ENCODE peak calls at places on chromosomes 11 and 22, in six cellular contexts. G, N, D, Z, V and L are unnamed samples.
A peak's percentile ranks its signal among the peaks of the same experiment; 100 is the strongest.

GRCh38 chr11:23540101-23540561 is 679.9 kb upstream of the CCDC179 start:
- DNase-seq in G (no peak), Z (peak; percentile 34), N (no peak), V (no peak), D (no peak), L (peak; percentile 41)

GRCh38 chr22:20867179-20868099 is 8.6 kb downstream of the SNAP29 start:
- DNase-seq in G (no peak), D (no peak), V (no peak), Z (peak; percentile 10), N (peak; percentile 4), L (no peak)

GRCh38 chr11:15229069-15229468 is 114.3 kb downstream of the INSC start:
- DNase-seq in N (no peak), G (no peak), D (no peak), V (no peak), Z (no peak), L (no peak)

GRCh38 chr11:57251037-57251436 is 14.0 kb upstream of the APLNR start:
- DNase-seq in V (no peak), Z (no peak), G (no peak), N (no peak), D (no peak), L (no peak)

GRCh38 chr22:38570841-38571364 is 920 bp upstream of the DMC1 start:
- DNase-seq in V (peak; percentile 71), G (peak; percentile 33), Z (peak; percentile 39), N (peak; percentile 22), D (no peak), L (peak; percentile 35)

GRCh38 chr11:120698918-120699317 is 187.4 kb downstream of the GRIK4 start:
- DNase-seq in D (no peak), V (no peak), N (no peak), Z (no peak), G (no peak), L (no peak)

GRCh38 chr11:117197516-117198456 is 1.4 kb upstream of the TAGLN start:
- DNase-seq in G (no peak), D (no peak), Z (peak; percentile 14), N (no peak), V (no peak), L (no peak)

GRCh38 chr11:126391286-126391954 is 35.9 kb downstream of the ST3GAL4 start:
- DNase-seq in Z (no peak), V (no peak), N (no peak), D (no peak), G (no peak), L (no peak)

GRCh38 chr22:41469218-41469851 is 418 bp downstream of the ACO2 start:
- DNase-seq in V (no peak), Z (no peak), N (no peak), G (no peak), D (no peak), L (peak; percentile 52)

GRCh38 chr11:28342704-28343103 is 234.5 kb downstream of the METTL15 start:
- DNase-seq in V (no peak), Z (no peak), D (no peak), G (no peak), N (no peak), L (no peak)

GRCh38 chr11:105181521-105181920 is 42.0 kb upstream of the CARD18 start:
- DNase-seq in D (no peak), Z (no peak), G (no peak), V (no peak), N (no peak), L (peak; percentile 59)

GRCh38 chr22:29816980-29817379 is 21.1 kb downstream of the ASCC2 start:
- DNase-seq in V (no peak), D (no peak), Z (no peak), G (peak; percentile 61), N (no peak), L (no peak)

GRCh38 chr11:132248585-132248984 is 878.2 kb downstream of the NTM start:
- DNase-seq in N (no peak), Z (no peak), D (no peak), V (no peak), G (no peak), L (no peak)